ENCODE peak calls at places on chromosomes 1 and 21, in five cellular contexts. R is endothelial cell of umbilical vein, W is GM23338, M is mesenchymal stem cell, L is PC-3. O is an unnamed sample. For H3K4me1, the result is how much of the 10 kb centered on the place peaks cover.

GRCh38 chr1:170790651-170791071 is 126.7 kb downstream of the PRRX1 start:
- DNase-seq in R (no peak), W (no peak), M (no peak), L (no peak), O (no peak)

GRCh38 chr1:3564921-3565831 is 46.1 kb downstream of the MEGF6 start:
- DNase-seq in R (peak), W (peak), M (peak), L (peak), O (peak)

GRCh38 chr21:41890355-41890754 is 11.2 kb upstream of the PRDM15 start:
- DNase-seq in R (no peak), W (no peak), M (no peak), L (no peak), O (no peak)

GRCh38 chr1:43271186-43272118 is 1.7 kb downstream of the TMEM125 start:
- DNase-seq in R (no peak), W (peak), M (no peak), L (no peak), O (no peak)

GRCh38 chr1:177800386-177801058 is 169.3 kb downstream of the SEC16B start:
- DNase-seq in R (no peak), W (no peak), M (no peak), L (peak), O (no peak)

GRCh38 chr1:78370356-78370755 is 120.4 kb upstream of the PTGFR start:
- DNase-seq in R (peak), W (no peak), M (no peak), L (peak), O (no peak)

GRCh38 chr1:39625462-39626273 is 13.8 kb downstream of the HEYL start:
- DNase-seq in R (no peak), W (no peak), M (peak), L (no peak), O (no peak)

GRCh38 chr1:12617901-12618660 is at the start of gene DHRS3:
- DNase-seq in R (peak), W (peak), M (peak), L (peak), O (no peak)

GRCh38 chr1:10910490-10911273 is 101.8 kb upstream of the TARDBP start:
- DNase-seq in R (no peak), W (no peak), M (peak), L (no peak), O (peak)

GRCh38 chr1:193754732-193755427 is 568.5 kb upstream of the B3GALT2 start:
- DNase-seq in R (no peak), W (peak), M (no peak), L (peak), O (peak)

GRCh38 chr1:72119491-72119890 is 162.8 kb downstream of the NEGR1 start:
- DNase-seq in R (no peak), W (no peak), M (no peak), L (no peak), O (no peak)

GRCh38 chr1:162386292-162387225 is 5.0 kb downstream of the C1orf226 start:
- DNase-seq in R (no peak), W (no peak), M (no peak), L (no peak), O (no peak)

GRCh38 chr1:165910764-165911421 is 83.5 kb downstream of the UCK2 start:
- DNase-seq in R (peak), W (no peak), M (peak), L (no peak), O (no peak)

GRCh38 chr1:239816090-239816812 is 275.4 kb upstream of the FMN2 start:
- DNase-seq in R (no peak), W (peak), M (peak), L (peak), O (no peak)

GRCh38 chr1:53289050-53289429 is 38.8 kb downstream of the LRP8 start:
- DNase-seq in R (no peak), W (no peak), M (no peak), L (no peak), O (no peak)

GRCh38 chr1:204947747-204948146 is 77.1 kb downstream of the NFASC start:
- DNase-seq in R (no peak), W (no peak), M (no peak), L (no peak), O (no peak)

GRCh38 chr1:208640295-208640694 is 396.1 kb upstream of the PLXNA2 start:
- DNase-seq in R (no peak), W (no peak), M (no peak), L (no peak), O (no peak)

GRCh38 chr1:225427249-225428065 is at the start of gene LBR:
- DNase-seq in R (no peak), W (peak), M (peak), L (peak), O (no peak)

GRCh38 chr1:55284856-55285255 is 69.7 kb upstream of the USP24 start:
- DNase-seq in R (peak), W (peak), M (peak), L (peak), O (peak)

GRCh38 chr1:31626451-31627202 is 9.1 kb downstream of the HCRTR1 start:
- DNase-seq in R (no peak), W (peak), M (peak), L (no peak), O (no peak)

GRCh38 chr1:220045356-220046051 is 801 bp downstream of the EPRS1 start:
- DNase-seq in R (peak), W (no peak), M (no peak), L (peak), O (peak)

GRCh38 chr1:213303286-213303685 is 252.2 kb downstream of the RPS6KC1 start:
- DNase-seq in R (no peak), W (peak), M (no peak), L (peak), O (no peak)

GRCh38 chr1:22048351-22049192 is 3.9 kb upstream of the CDC42 start:
- DNase-seq in R (no peak), W (peak), M (peak), L (peak), O (peak)

DNA sequence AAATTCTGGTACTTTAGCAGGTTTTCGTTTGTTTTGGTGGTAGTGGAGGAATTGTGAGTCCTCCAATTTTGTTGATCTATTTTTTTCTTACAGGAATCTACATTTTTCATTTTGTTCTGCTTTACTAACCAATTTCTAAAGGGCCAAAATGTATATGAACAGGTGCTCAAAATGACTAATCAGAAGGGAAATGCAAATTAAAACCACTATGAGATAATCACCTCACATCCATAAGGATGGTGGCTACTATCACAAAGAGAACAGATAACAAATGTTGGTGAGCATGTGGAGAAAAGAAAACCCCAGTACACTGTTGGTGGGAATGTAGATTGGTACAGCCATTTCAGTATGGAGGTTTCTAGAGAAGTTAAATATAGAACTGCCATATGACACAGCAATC is 134.2 kb downstream of the LMO4 start:
- DNase-seq in R (no peak), W (no peak), M (no peak), L (no peak), O (no peak)
- H3K4me2 ChIP-seq in R (no peak), W (no peak), M (no peak), L (no peak), O (no peak)

GRCh38 chr1:16298653-16299052 is 53.6 kb downstream of the FBXO42 start:
- DNase-seq in R (no peak), W (no peak), M (no peak), L (no peak), O (no peak)
- H3K27ac ChIP-seq in R (no peak), W (no peak), M (no peak), L (no peak), O (no peak)

GRCh38 chr21:45351526-45352275 is 53.3 kb upstream of the COL18A1 start:
- DNase-seq in R (peak), W (no peak), M (no peak), L (no peak), O (no peak)
- H3K4me1 ChIP-seq in R (under half), W (under half), M (under half), L (under half), O (under half)

DNA sequence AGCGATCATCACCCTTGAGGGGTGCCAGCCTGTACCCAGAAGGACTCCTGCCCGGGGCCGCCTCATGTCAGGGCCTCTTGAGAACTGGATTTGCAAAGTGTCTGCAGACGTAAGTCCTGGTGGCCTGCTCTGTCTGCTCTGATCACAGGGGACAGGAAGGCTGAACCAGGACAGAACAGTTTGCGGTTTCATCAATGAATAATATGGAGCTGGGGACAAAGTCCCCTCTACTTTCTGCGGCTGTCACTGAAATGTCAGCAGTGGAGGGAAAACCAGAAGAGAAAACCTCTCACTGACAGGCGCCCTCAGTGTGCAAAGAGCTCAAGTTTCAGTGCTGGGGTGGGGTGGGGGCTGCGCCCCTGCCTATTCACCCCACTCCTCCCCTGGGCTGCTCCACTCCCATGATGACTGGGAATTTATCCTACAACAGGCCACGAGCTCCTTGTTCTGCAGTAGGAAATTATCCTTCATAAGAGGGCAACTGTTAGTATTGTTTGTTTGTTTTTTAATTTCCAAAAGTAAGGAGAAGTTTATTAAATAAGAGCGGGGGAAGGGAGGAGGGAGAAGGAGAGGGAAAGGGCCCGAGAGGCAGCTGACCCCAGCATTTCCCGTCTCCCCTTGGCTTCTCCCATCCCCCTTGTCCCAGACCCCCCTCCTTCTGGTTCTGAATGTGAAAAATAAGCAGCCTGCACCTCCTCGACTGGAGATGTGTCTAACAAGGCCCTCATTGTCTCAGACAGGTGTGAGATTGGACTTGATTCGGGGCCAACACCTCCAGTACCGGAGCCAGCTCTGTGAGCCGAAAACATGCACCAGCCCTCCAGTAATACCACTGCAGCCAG is 149.2 kb downstream of the CLIC6 start:
- DNase-seq in R (no peak), W (no peak), M (no peak), L (no peak), O (no peak)
- H3K4me2 ChIP-seq in R (no peak), W (peak), M (no peak), L (no peak), O (no peak)